ENCODE peak calls at places on chromosomes 6 and 20, in nine cellular contexts. P is heart left ventricle, V is cardiac fibroblast, R is AG09309, Y is mammary epithelial cell, K is neuronal stem cell, H is heart right ventricle, O is left ventricle myocardium inferior, T is NB4. J is an unnamed sample.

GRCh38 chr20:3189561-3190131 is 14.8 kb downstream of the DDRGK1 start:
- DNase-seq in T (no peak), H (no peak), R (no peak), O (no peak), V (no peak), Y (no peak), P (no peak), K (no peak), J (no peak)

GRCh38 chr6:167699141-167700036 is 127.3 kb upstream of the AFDN start:
- DNase-seq in P (peak; percentile 84), R (no peak), O (peak; percentile 79), Y (no peak), V (peak; percentile 64), H (peak; percentile 85), K (no peak), T (peak; percentile 78), J (no peak)

GRCh38 chr6:12410946-12411345 is 120.8 kb downstream of the EDN1 start:
- DNase-seq in O (no peak), T (no peak), K (no peak), P (no peak), V (no peak), H (no peak), R (no peak), Y (no peak), J (no peak)

GRCh38 chr6:69162811-69163210 is 527.7 kb downstream of the ADGRB3 start:
- DNase-seq in Y (no peak), V (peak; percentile 4), R (no peak), P (no peak), O (no peak), K (no peak), H (no peak), T (no peak), J (peak; percentile 19)

GRCh38 chr20:57786304-57786942 is 76.6 kb upstream of the PMEPA1 start:
- DNase-seq in O (no peak), Y (no peak), R (no peak), V (no peak), K (no peak), P (no peak), T (no peak), H (no peak), J (no peak)

GRCh38 chr6:15457121-15457646 is 205.6 kb downstream of the DTNBP1 start:
- DNase-seq in K (no peak), H (no peak), T (no peak), Y (no peak), V (no peak), O (no peak), P (no peak), R (no peak), J (no peak)

GRCh38 chr6:158559338-158559894 is 475 bp upstream of the TMEM181 start:
- DNase-seq in H (no peak), P (no peak), O (no peak), R (no peak), T (no peak), K (no peak), Y (no peak), V (no peak), J (no peak)

GRCh38 chr20:55893031-55893430 is 112.3 kb downstream of the CBLN4 start:
- DNase-seq in V (peak; percentile 2), O (no peak), T (no peak), Y (peak; percentile 1), H (no peak), R (no peak), P (no peak), K (no peak), J (no peak)

GRCh38 chr6:111784423-111784822 is 88.8 kb downstream of the FYN start:
- DNase-seq in Y (peak; percentile 20), V (peak; percentile 36), K (no peak), T (peak; percentile 60), P (no peak), R (no peak), O (no peak), H (no peak), J (no peak)

GRCh38 chr6:169269180-169270076 is 15.8 kb upstream of the THBS2 start:
- DNase-seq in Y (peak; percentile 72), R (no peak), K (no peak), O (peak; percentile 62), V (peak; percentile 66), P (peak; percentile 53), H (peak; percentile 57), T (peak; percentile 65), J (no peak)
- H3K4me3 ChIP-seq in Y (no peak overlapping the region), R (no peak overlapping the region), K (no peak overlapping the region), O (no peak overlapping the region), V (no peak overlapping the region), P (no peak overlapping the region), H (no peak overlapping the region), T (no peak overlapping the region), J (no peak overlapping the region)

GRCh38 chr6:28809947-28810654 is 113.7 kb downstream of the TRIM27 start:
- DNase-seq in K (no peak), T (peak; percentile 62), H (no peak), Y (no peak), O (no peak), R (no peak), V (no peak), P (no peak), J (no peak)

GRCh38 chr6:28814032-28814976 is 109.5 kb downstream of the TRIM27 start:
- DNase-seq in K (no peak), R (no peak), O (no peak), V (no peak), T (no peak), Y (no peak), H (no peak), P (no peak), J (no peak)

GRCh38 chr6:28810655-28811053 is 113.1 kb downstream of the TRIM27 start:
- DNase-seq in P (no peak), H (no peak), O (no peak), V (no peak), K (no peak), Y (no peak), R (no peak), T (no peak), J (no peak)

GRCh38 chr6:28811873-28812272 is 111.9 kb downstream of the TRIM27 start:
- DNase-seq in T (peak; percentile 55), H (no peak), Y (peak; percentile 53), O (no peak), K (no peak), P (no peak), R (no peak), V (peak; percentile 66), J (no peak)

DNA sequence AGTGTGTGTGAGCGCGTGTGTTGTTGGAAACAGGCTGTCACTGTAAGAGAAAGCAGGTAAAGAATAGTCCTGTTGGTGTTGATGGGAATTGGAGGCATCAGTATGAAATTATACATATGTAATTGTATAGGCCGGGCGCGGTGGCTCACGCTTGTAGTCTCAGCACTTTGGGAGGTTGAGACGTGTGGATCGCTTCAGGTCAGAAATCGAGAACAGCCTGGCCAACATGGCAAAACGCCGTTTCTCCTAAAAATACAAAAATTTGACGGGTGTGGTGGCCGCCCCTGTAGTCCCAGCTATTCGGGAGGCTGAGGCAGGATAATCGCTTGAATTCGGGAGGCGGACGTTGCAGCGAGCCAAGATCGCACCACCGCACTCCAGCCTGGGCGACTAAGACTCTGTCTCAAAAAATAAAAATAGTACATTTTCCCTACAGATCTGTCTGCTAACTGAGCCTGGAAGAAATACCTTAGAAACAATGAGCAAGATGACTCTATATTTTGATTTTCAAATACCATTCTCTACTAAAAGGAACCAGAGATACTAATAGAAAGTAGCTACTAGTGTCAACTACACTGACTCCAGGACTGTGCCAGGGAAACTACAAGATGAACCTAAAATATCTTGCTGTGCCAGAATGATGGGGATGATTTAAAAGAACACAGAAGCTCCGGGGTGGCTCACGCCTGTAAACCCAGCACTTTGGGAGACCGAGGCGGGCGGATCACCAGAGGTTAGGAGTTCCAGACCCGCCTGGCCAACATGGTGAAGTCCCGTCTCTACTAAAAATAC is 110.8 kb downstream of the TRIM27 start:
- DNase-seq in T (no peak), O (no peak), R (no peak), P (no peak), H (no peak), V (no peak), Y (no peak), K (no peak), J (no peak)
- H3K4me3 ChIP-seq in T (no peak overlapping the region), O (no peak overlapping the region), R (no peak overlapping the region), P (no peak overlapping the region), H (no peak overlapping the region), V (no peak overlapping the region), Y (no peak overlapping the region), K (no peak overlapping the region), J (no peak overlapping the region)

DNA sequence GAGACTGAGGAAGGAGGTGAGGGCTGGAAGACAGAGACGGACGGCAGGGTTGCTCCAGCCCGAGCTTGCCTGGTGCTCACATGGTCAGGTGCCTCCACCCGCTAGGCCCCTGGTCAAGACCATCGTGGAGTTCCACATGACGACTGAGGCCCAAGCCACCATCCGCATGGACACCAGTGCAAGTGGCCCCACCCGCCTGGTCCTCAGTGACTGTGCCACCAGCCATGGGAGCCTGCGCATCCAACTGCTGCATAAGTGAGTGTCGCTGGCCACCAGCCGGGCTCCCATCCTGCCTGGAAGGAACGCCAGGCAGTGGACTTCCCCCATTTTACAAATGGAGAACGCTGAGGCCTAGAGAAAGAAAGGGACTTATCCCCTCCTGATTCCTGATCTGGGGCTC is 7.8 kb downstream of the BPIFB1 start:
- DNase-seq in R (no peak), V (no peak), H (no peak), P (no peak), T (no peak), O (no peak), K (no peak), Y (no peak), J (no peak)
- H3K4me3 ChIP-seq in R (no peak overlapping the region), V (no peak overlapping the region), H (no peak overlapping the region), P (no peak overlapping the region), T (no peak overlapping the region), O (no peak overlapping the region), K (no peak overlapping the region), Y (no peak overlapping the region), J (no peak overlapping the region)

DNA sequence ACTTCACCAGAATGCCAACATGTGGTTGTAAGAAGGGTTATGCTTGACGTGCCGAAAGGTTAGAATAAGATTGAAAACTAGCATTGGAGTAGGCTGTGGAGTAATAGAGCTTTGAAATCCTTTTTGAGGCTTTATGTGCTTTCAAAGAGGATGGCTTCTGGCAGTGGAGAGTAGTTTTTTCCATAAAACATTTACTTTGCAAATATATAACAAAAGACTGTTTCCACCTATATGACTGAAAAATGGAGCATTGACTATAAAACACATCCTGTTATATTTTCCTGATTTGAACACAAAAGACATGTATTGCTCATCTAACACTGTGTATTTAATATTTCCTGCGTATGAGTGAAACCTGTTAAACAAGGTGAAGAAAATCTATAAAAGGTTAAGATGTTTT is 38.8 kb downstream of the ZFAND3 start:
- DNase-seq in Y (no peak), K (no peak), P (no peak), R (no peak), O (no peak), V (no peak), T (no peak), H (no peak), J (no peak)
- H3K4me3 ChIP-seq in Y (no peak overlapping the region), K (no peak overlapping the region), P (no peak overlapping the region), R (no peak overlapping the region), O (no peak overlapping the region), V (no peak overlapping the region), T (no peak overlapping the region), H (no peak overlapping the region), J (no peak overlapping the region)